ENCODE peak calls at places on chromosomes 11 and 22, in six cellular contexts. One of them, this sample, is unnamed.

GRCh38 chr11:118749429-118749828 is 41.5 kb downstream of the DDX6 start:
- DNase-seq in esophagus muscularis mucosa: no peak
- DNase-seq in H1: no peak
- DNase-seq in heart left ventricle: no peak
- DNase-seq in adrenal gland: no peak
- DNase-seq in suprapubic skin: no peak
- DNase-seq in this sample: no peak

GRCh38 chr11:77109236-77110019 is 6.8 kb downstream of the OMP start:
- DNase-seq in adrenal gland: peak; percentile 83
- DNase-seq in heart left ventricle: no peak
- DNase-seq in esophagus muscularis mucosa: no peak
- DNase-seq in H1: no peak
- DNase-seq in suprapubic skin: no peak
- DNase-seq in this sample: no peak

GRCh38 chr22:49751968-49752597 is 75.6 kb downstream of the BRD1 start:
- DNase-seq in heart left ventricle: no peak
- DNase-seq in suprapubic skin: no peak
- DNase-seq in esophagus muscularis mucosa: peak; percentile 75
- DNase-seq in H1: no peak
- DNase-seq in adrenal gland: no peak
- DNase-seq in this sample: peak; percentile 5

GRCh38 chr11:65476632-65477270 is 22.1 kb upstream of the MALAT1 start:
- DNase-seq in adrenal gland: no peak
- DNase-seq in esophagus muscularis mucosa: no peak
- DNase-seq in suprapubic skin: no peak
- DNase-seq in H1: no peak
- DNase-seq in heart left ventricle: no peak
- DNase-seq in this sample: peak; percentile 77

GRCh38 chr11:64448599-64449380 is 89.8 kb downstream of the RPS6KA4 start:
- DNase-seq in H1: peak; percentile 94
- DNase-seq in suprapubic skin: peak; percentile 90
- DNase-seq in heart left ventricle: peak; percentile 93
- DNase-seq in adrenal gland: peak; percentile 90
- DNase-seq in esophagus muscularis mucosa: no peak
- DNase-seq in this sample: peak; percentile 76

GRCh38 chr11:92852203-92852602 is 117.2 kb upstream of the MTNR1B start:
- DNase-seq in suprapubic skin: no peak
- DNase-seq in adrenal gland: no peak
- DNase-seq in H1: no peak
- DNase-seq in esophagus muscularis mucosa: no peak
- DNase-seq in heart left ventricle: no peak
- DNase-seq in this sample: no peak

GRCh38 chr11:27296406-27296994 is 66.5 kb downstream of the CCDC34 start:
- DNase-seq in adrenal gland: no peak
- DNase-seq in heart left ventricle: no peak
- DNase-seq in suprapubic skin: no peak
- DNase-seq in H1: no peak
- DNase-seq in esophagus muscularis mucosa: no peak
- DNase-seq in this sample: no peak

GRCh38 chr22:16804882-16805281 is 20.3 kb downstream of the XKR3 start:
- DNase-seq in heart left ventricle: no peak
- DNase-seq in adrenal gland: no peak
- DNase-seq in esophagus muscularis mucosa: no peak
- DNase-seq in H1: no peak
- DNase-seq in suprapubic skin: no peak
- DNase-seq in this sample: no peak

GRCh38 chr22:45722006-45722405 is 50.4 kb downstream of the ATXN10 start:
- DNase-seq in suprapubic skin: no peak
- DNase-seq in H1: no peak
- DNase-seq in heart left ventricle: no peak
- DNase-seq in adrenal gland: no peak
- DNase-seq in esophagus muscularis mucosa: no peak
- DNase-seq in this sample: no peak

GRCh38 chr22:20531154-20531403 is 23.7 kb downstream of the MED15 start:
- DNase-seq in adrenal gland: no peak
- DNase-seq in heart left ventricle: no peak
- DNase-seq in suprapubic skin: no peak
- DNase-seq in H1: no peak
- DNase-seq in esophagus muscularis mucosa: no peak
- DNase-seq in this sample: no peak

GRCh38 chr22:20526305-20526627 is 18.9 kb downstream of the MED15 start:
- DNase-seq in heart left ventricle: no peak
- DNase-seq in H1: no peak
- DNase-seq in adrenal gland: no peak
- DNase-seq in esophagus muscularis mucosa: no peak
- DNase-seq in suprapubic skin: no peak
- DNase-seq in this sample: no peak

GRCh38 chr22:20530368-20531153 is 23.2 kb downstream of the MED15 start:
- DNase-seq in suprapubic skin: no peak
- DNase-seq in heart left ventricle: peak; percentile 36
- DNase-seq in H1: no peak
- DNase-seq in adrenal gland: peak; percentile 90
- DNase-seq in esophagus muscularis mucosa: no peak
- DNase-seq in this sample: peak; percentile 61

GRCh38 chr22:20526628-20527355 is 19.4 kb downstream of the MED15 start:
- DNase-seq in suprapubic skin: no peak
- DNase-seq in heart left ventricle: no peak
- DNase-seq in H1: no peak
- DNase-seq in esophagus muscularis mucosa: no peak
- DNase-seq in adrenal gland: no peak
- DNase-seq in this sample: no peak

GRCh38 chr22:20528405-20528978 is 21.1 kb downstream of the MED15 start:
- DNase-seq in esophagus muscularis mucosa: no peak
- DNase-seq in H1: no peak
- DNase-seq in adrenal gland: no peak
- DNase-seq in suprapubic skin: no peak
- DNase-seq in heart left ventricle: no peak
- DNase-seq in this sample: no peak
- TF ChIP-seq POLR2A in esophagus muscularis mucosa: no peak
- TF ChIP-seq POLR2A in H1: no peak
- TF ChIP-seq POLR2A in adrenal gland: no peak
- TF ChIP-seq POLR2A in suprapubic skin: no peak
- TF ChIP-seq POLR2A in heart left ventricle: no peak
- TF ChIP-seq POLR2A in this sample: no peak

GRCh38 chr11:133007020-133007584 is 525.2 kb downstream of the OPCML start:
- DNase-seq in heart left ventricle: no peak
- DNase-seq in H1: no peak
- DNase-seq in adrenal gland: no peak
- DNase-seq in suprapubic skin: no peak
- DNase-seq in esophagus muscularis mucosa: no peak
- DNase-seq in this sample: no peak
- TF ChIP-seq CTCF in heart left ventricle: no peak
- TF ChIP-seq CTCF in H1: no peak
- TF ChIP-seq CTCF in adrenal gland: no peak
- TF ChIP-seq CTCF in suprapubic skin: no peak
- TF ChIP-seq CTCF in esophagus muscularis mucosa: no peak
- TF ChIP-seq CTCF in this sample: no peak

DNA sequence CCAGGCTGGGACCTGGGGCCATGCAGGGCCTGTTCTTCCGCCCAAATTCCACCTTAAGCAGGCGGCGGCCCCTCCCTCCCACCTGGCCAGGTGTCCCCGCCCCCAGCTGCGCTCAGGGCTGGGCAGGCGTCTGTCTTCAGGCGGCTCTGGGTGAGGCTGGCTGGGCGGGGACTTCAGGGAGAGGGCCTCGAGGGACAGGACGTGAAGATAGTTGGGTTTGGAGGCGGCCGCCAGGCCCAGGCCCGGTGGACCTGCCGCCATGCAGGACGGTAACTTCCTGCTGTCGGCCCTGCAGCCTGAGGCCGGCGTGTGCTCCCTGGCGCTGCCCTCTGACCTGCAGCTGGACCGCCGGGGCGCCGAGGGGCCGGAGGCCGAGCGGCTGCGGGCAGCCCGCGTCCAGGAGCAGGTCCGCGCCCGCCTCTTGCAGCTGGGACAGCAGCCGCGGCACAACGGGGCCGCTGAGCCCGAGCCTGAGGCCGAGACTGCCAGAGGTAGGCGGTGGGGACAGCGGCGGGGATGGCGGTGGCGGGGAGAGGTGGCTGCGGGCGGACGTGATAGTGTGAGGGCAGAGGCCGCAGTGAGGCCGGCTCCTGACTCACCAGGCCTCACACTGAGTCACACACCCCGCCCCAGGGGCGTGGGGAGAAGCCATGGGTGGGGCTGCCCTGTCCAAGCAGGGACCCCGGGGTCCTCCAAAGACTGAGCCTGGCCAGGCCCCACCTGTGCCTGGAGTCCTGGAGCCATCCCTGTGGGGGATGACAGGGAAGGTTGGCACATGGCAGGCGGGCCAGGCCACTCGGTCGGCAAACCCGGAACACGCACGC is at the start of gene PKP3:
- DNase-seq in heart left ventricle: no peak
- DNase-seq in H1: no peak
- DNase-seq in adrenal gland: no peak
- DNase-seq in suprapubic skin: no peak
- DNase-seq in esophagus muscularis mucosa: no peak
- DNase-seq in this sample: no peak
- TF ChIP-seq POLR2A in heart left ventricle: no peak
- TF ChIP-seq POLR2A in H1: no peak
- TF ChIP-seq POLR2A in adrenal gland: no peak
- TF ChIP-seq POLR2A in suprapubic skin: no peak
- TF ChIP-seq POLR2A in esophagus muscularis mucosa: no peak
- TF ChIP-seq POLR2A in this sample: no peak

GRCh38 chr11:14041040-14041439 is 78.5 kb downstream of the SPON1 start:
- DNase-seq in suprapubic skin: no peak
- DNase-seq in heart left ventricle: no peak
- DNase-seq in H1: no peak
- DNase-seq in esophagus muscularis mucosa: no peak
- DNase-seq in adrenal gland: no peak
- DNase-seq in this sample: no peak
- TF ChIP-seq CTCF in suprapubic skin: no peak
- TF ChIP-seq CTCF in heart left ventricle: peak; percentile 7
- TF ChIP-seq CTCF in H1: no peak
- TF ChIP-seq CTCF in esophagus muscularis mucosa: peak; percentile 33
- TF ChIP-seq CTCF in adrenal gland: peak; percentile 24
- TF ChIP-seq CTCF in this sample: no peak

DNA sequence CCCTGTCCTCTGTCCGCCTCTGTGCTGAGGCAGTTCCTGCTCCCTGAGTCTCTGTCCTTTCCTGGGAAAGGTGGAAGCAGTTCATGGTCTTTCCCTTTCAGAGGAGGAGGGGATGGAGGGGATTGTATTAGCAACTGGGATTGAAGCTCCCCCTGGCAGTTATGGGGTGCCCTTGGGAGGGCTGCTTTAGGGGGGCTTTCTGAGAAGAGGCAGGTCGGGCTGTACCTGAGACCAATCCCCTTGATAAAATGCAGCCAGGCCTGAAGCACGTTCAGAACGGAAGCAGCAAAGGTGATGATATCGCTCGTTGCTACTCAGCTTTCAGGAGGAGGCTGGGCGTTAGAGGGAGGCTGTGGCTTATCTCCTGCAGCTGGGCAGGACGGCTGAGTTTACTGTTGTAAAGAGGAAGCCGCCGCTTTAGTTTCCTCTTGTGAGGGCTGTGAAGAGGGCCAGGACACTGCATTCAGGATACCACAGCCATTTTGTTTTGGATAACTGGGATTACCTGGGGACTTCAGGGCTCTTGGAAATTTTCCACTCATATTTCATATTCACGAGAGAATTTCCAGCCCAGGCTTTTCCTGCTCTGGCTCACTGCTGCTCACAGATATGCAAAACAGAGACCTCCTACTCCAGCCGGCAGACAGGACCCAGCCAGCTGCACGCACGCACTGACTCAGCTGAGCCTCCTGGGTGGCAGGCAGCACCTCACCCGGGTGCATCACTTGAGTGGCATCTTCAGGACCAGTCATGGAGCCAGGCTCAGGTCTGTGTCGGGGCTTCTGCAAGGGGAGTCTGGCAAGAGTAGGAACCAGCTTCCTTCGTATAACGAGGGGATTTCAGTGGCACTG is 798 bp downstream of the AMPD3 start:
- DNase-seq in heart left ventricle: peak; percentile 71
- DNase-seq in H1: peak; percentile 52
- DNase-seq in adrenal gland: peak; percentile 93
- DNase-seq in suprapubic skin: no peak
- DNase-seq in esophagus muscularis mucosa: peak; percentile 94
- DNase-seq in this sample: peak; percentile 57
- TF ChIP-seq POLR2A in heart left ventricle: no peak
- TF ChIP-seq POLR2A in H1: no peak
- TF ChIP-seq POLR2A in adrenal gland: peak; percentile 81
- TF ChIP-seq POLR2A in suprapubic skin: no peak
- TF ChIP-seq POLR2A in esophagus muscularis mucosa: peak; percentile 38
- TF ChIP-seq POLR2A in this sample: peak; percentile 87